ENCODE peak calls at places on chromosomes 1 and 21, in ten cellular contexts. I, D, R, X, V, T, Q, E, B and P are unnamed samples.
A peak's percentile ranks its signal among the peaks of the same experiment; 100 is the strongest.

GRCh38 chr1:181423301-181423918 is 59.9 kb upstream of the CACNA1E start:
- DNase-seq in I (no peak), D (peak; percentile 71), R (peak; percentile 51), X (no peak), V (no peak), T (peak; percentile 21), Q (peak; percentile 85), E (no peak), B (peak; percentile 5), P (peak; percentile 85)

GRCh38 chr1:235417101-235417697 is 50.0 kb downstream of the TBCE start:
- DNase-seq in I (peak; percentile 51), D (peak; percentile 74), R (peak; percentile 72), X (peak; percentile 41), V (peak; percentile 22), T (peak; percentile 63), Q (peak; percentile 90), E (no peak), B (peak; percentile 19), P (peak; percentile 66)

GRCh38 chr1:181181792-181182585 is 93.5 kb downstream of the IER5 start:
- DNase-seq in I (no peak), D (no peak), R (no peak), X (no peak), V (no peak), T (no peak), Q (peak; percentile 39), E (no peak), B (no peak), P (no peak)

GRCh38 chr1:248055261-248055660 is 8.6 kb downstream of the OR2L3 start:
- DNase-seq in I (no peak), D (no peak), R (peak; percentile 87), X (no peak), V (no peak), T (no peak), Q (no peak), E (no peak), B (no peak), P (no peak)

GRCh38 chr21:29407571-29407970 is 108.8 kb downstream of the BACH1 start:
- DNase-seq in I (no peak), D (no peak), R (no peak), X (no peak), V (no peak), T (no peak), Q (no peak), E (no peak), B (no peak), P (no peak)

GRCh38 chr1:108503062-108503740 is 53.1 kb downstream of the NBPF6 start:
- DNase-seq in I (peak; percentile 21), D (no peak), R (peak; percentile 79), X (no peak), V (no peak), T (no peak), Q (peak; percentile 58), E (no peak), B (peak; percentile 17), P (no peak)

GRCh38 chr1:110631836-110632620 is 25.9 kb upstream of the KCNA2 start:
- DNase-seq in I (no peak), D (no peak), R (no peak), X (no peak), V (no peak), T (no peak), Q (no peak), E (no peak), B (no peak), P (no peak)

GRCh38 chr1:31412732-31413404 is at the start of gene SERINC2:
- DNase-seq in I (no peak), D (peak; percentile 89), R (peak; percentile 71), X (no peak), V (peak; percentile 35), T (peak; percentile 63), Q (no peak), E (peak; percentile 76), B (no peak), P (peak; percentile 46)

DNA sequence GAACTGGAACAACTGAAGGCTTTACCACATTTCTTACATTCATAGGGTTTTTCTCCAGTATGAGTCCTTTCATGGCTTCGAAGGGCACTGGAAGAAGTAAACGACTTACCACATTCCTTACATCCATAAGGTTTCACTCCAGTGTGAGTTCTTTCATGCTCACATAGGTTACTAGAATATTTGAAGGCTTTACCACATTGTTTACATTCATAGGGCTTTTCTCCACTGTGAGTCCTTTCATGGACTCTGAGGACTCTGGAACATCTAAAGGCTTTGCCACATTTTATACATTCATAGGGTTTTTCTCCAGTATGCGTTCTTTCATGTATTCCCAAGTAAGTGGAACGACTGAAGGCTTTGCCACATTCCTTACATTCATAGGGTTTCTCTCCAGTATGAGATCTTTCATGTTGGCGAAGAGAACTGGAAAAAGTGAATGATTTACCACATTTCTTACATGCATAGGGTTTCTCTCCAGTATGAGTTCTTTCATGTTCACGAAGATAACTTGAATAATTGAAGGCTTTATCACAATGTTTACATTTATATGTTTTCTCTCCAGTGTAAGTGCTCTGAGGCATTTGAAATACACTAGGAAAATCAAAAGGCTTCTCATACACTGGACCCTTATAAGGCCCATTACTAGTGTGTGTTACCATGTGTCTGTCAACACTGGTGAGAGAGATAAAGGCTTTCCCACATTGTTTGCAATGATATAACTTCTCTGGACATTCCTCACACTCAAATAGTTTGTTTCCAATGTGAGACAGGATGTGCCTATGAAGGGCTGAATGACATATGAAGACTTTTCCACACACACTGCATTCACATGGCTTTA is 29.8 kb upstream of the ZNF695 start:
- DNase-seq in I (no peak), D (no peak), R (no peak), X (no peak), V (no peak), T (no peak), Q (no peak), E (no peak), B (no peak), P (no peak)
- H3K4me3 ChIP-seq in I (no peak overlapping the region), D (no peak overlapping the region), R (peak overlapping the region; percentile 24), X (no peak overlapping the region), V (no peak overlapping the region), T (no peak overlapping the region), Q (no peak overlapping the region), E (no peak overlapping the region), B (no peak overlapping the region), P (no peak overlapping the region)

GRCh38 chr1:155011004-155011416 is 8.4 kb downstream of the ZBTB7B start:
- DNase-seq in I (no peak), D (no peak), R (no peak), X (no peak), V (no peak), T (no peak), Q (no peak), E (peak; percentile 76), B (no peak), P (no peak)
- H3K4me1 ChIP-seq in I (peaks cover 4% of the 10 kb centered on the region), D (peaks cover 33% of the 10 kb centered on the region), R (peaks cover 16% of the 10 kb centered on the region), X (peaks cover 90% of the 10 kb centered on the region), V (peaks cover 52% of the 10 kb centered on the region), T (peaks cover 67% of the 10 kb centered on the region), Q (peaks cover 65% of the 10 kb centered on the region), E (peaks cover 100% of the 10 kb centered on the region), B (peaks cover 40% of the 10 kb centered on the region), P (peaks cover 22% of the 10 kb centered on the region)

GRCh38 chr1:27872059-27872801 is at the start of gene THEMIS2:
- DNase-seq in I (peak; percentile 30), D (peak; percentile 63), R (peak; percentile 23), X (peak; percentile 79), V (peak; percentile 75), T (peak; percentile 81), Q (no peak), E (peak; percentile 96), B (no peak), P (peak; percentile 86)

GRCh38 chr1:27872802-27873665 is 690 bp downstream of the THEMIS2 start:
- DNase-seq in I (no peak), D (no peak), R (no peak), X (no peak), V (no peak), T (no peak), Q (peak; percentile 50), E (peak; percentile 86), B (no peak), P (no peak)

GRCh38 chr1:27877115-27877416 is 4.7 kb downstream of the THEMIS2 start:
- DNase-seq in I (no peak), D (no peak), R (no peak), X (no peak), V (no peak), T (no peak), Q (no peak), E (no peak), B (no peak), P (no peak)

GRCh38 chr1:27876341-27877114 is 4.2 kb downstream of the THEMIS2 start:
- DNase-seq in I (no peak), D (no peak), R (no peak), X (no peak), V (no peak), T (no peak), Q (no peak), E (peak; percentile 76), B (no peak), P (no peak)

DNA sequence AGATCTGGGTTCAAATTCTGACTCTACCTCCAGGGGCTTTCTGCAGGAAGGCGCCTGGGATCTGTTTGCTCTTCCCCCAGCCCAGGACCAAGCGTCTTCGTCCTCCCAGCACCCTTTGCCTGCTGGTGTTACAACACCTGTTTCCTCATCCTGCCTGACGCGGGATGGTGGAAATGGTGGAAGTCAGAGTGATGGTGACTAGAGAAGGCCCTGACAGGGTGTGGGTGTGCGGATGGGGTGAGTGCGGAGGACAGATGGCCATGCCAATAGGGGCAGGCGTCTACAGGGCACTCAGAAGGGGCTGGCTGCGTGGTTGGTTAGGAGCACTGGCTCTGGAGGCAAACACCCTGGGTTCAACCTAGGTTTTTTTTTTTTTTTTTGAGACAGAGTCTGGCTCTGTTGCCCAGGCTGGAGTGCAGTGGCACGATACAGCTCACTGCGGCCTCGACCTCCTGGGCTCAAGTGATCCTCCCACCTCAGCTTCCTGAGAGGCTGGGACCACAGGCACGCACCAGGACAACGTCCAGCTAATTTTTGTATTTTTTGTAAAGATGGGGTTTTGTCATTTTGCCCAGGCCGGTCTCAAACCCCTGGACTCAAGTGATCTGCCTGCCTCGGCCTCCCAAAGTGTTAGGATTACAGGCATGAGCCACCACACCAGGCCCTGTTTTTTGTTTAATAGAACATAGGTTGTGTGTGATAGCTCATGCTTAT is 1.5 kb downstream of the THEMIS2 start:
- DNase-seq in I (no peak), D (no peak), R (no peak), X (no peak), V (no peak), T (peak; percentile 47), Q (no peak), E (peak; percentile 91), B (no peak), P (peak; percentile 53)
- H3K4me3 ChIP-seq in I (no peak overlapping the region), D (no peak overlapping the region), R (no peak overlapping the region), X (peak overlapping the region; percentile 95), V (peak overlapping the region; percentile 78), T (peak overlapping the region; percentile 64), Q (no peak overlapping the region), E (peak overlapping the region; percentile 83), B (no peak overlapping the region), P (peak overlapping the region; percentile 77)

GRCh38 chr1:23980006-23980724 is at the start of gene SRSF10:
- DNase-seq in I (peak; percentile 98), D (peak; percentile 99), R (peak; percentile 99), X (peak; percentile 96), V (peak; percentile 97), T (peak; percentile 99), Q (peak; percentile 99), E (peak; percentile 99), B (peak; percentile 99), P (peak; percentile 98)

GRCh38 chr1:23978825-23979224 is 1.3 kb downstream of the SRSF10 start:
- DNase-seq in I (no peak), D (no peak), R (no peak), X (no peak), V (no peak), T (no peak), Q (no peak), E (no peak), B (no peak), P (no peak)

GRCh38 chr1:23980725-23981063 is 567 bp upstream of the SRSF10 start:
- DNase-seq in I (peak; percentile 48), D (peak; percentile 43), R (peak; percentile 55), X (no peak), V (no peak), T (peak; percentile 21), Q (peak; percentile 62), E (peak; percentile 78), B (no peak), P (no peak)

GRCh38 chr1:23977854-23978191 is 2.3 kb downstream of the SRSF10 start:
- DNase-seq in I (no peak), D (no peak), R (peak; percentile 31), X (no peak), V (no peak), T (no peak), Q (no peak), E (no peak), B (no peak), P (no peak)

DNA sequence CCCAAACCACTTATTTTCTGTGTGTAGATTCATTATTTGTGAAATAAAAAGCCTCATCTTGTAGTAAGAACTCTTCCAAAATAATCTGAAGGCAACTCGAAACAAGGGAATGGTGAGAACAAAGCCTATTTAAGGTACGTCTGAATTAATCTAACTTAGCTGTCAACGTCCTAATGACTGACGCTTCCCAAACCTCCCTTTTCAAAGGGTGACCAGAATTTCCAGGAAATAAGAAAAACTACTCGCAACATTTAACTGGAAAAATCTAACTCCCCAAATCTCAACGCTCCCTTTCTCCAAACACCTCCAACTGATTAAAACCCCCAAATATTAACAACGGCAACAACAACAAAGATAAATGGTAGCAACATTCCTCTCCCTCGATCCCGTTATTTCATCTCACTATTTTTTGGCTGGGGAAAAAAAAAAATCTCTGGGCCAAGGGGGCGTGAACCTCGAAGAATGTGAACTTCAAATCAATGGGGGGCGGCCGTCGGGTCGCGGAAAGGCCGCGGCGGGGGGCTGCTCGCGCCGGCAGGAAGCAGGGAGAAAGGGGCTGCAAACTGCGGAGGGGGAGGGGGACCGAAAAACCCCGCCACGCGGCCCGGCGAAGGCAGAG is 631 bp downstream of the SRSF10 start:
- DNase-seq in I (no peak), D (no peak), R (no peak), X (no peak), V (no peak), T (no peak), Q (no peak), E (no peak), B (no peak), P (no peak)
- H3K4me1 ChIP-seq in I (peaks cover 45% of the 10 kb centered on the region), D (peaks cover 37% of the 10 kb centered on the region), R (peaks cover 26% of the 10 kb centered on the region), X (peaks cover 41% of the 10 kb centered on the region), V (peaks cover 36% of the 10 kb centered on the region), T (peaks cover 51% of the 10 kb centered on the region), Q (peaks cover 45% of the 10 kb centered on the region), E (peaks cover 59% of the 10 kb centered on the region), B (peaks cover 5% of the 10 kb centered on the region), P (peaks cover 37% of the 10 kb centered on the region)